ENCODE peak calls at places on chromosomes 7 and 10, in seven cellular contexts. One of them, this sample, is unnamed.

GRCh38 chr7:44223362-44224114 is 22.8 kb downstream of the YKT6 start:
- DNase-seq in NCI-H69: peak; percentile 95
- DNase-seq in IMR-90: no peak
- DNase-seq in uterus: no peak
- DNase-seq in lung microvascular endothelial cell: no peak
- DNase-seq in mammary epithelial cell: no peak
- DNase-seq in tibial artery: no peak
- DNase-seq in this sample: no peak

GRCh38 chr10:93097386-93097785 is 23.7 kb downstream of the CYP26A1 start:
- DNase-seq in lung microvascular endothelial cell: no peak
- DNase-seq in NCI-H69: no peak
- DNase-seq in tibial artery: no peak
- DNase-seq in mammary epithelial cell: no peak
- DNase-seq in uterus: no peak
- DNase-seq in IMR-90: no peak
- DNase-seq in this sample: no peak

GRCh38 chr7:108973075-108973474 is 403.4 kb downstream of the DNAJB9 start:
- DNase-seq in uterus: no peak
- DNase-seq in mammary epithelial cell: no peak
- DNase-seq in IMR-90: no peak
- DNase-seq in tibial artery: no peak
- DNase-seq in NCI-H69: peak; percentile 12
- DNase-seq in lung microvascular endothelial cell: no peak
- DNase-seq in this sample: no peak

GRCh38 chr7:105046414-105046813 is 32.4 kb downstream of the KMT2E start:
- DNase-seq in mammary epithelial cell: peak; percentile 27
- DNase-seq in uterus: no peak
- DNase-seq in lung microvascular endothelial cell: no peak
- DNase-seq in IMR-90: peak; percentile 75
- DNase-seq in tibial artery: no peak
- DNase-seq in NCI-H69: no peak
- DNase-seq in this sample: peak; percentile 36

GRCh38 chr7:33807779-33808482 is 97.4 kb upstream of the BMPER start:
- DNase-seq in mammary epithelial cell: peak; percentile 95
- DNase-seq in uterus: no peak
- DNase-seq in NCI-H69: peak; percentile 10
- DNase-seq in IMR-90: peak; percentile 74
- DNase-seq in tibial artery: no peak
- DNase-seq in lung microvascular endothelial cell: peak; percentile 82
- DNase-seq in this sample: peak; percentile 48

GRCh38 chr7:116863168-116863670 is 832 bp downstream of the CAPZA2 start:
- DNase-seq in tibial artery: no peak
- DNase-seq in mammary epithelial cell: peak; percentile 30
- DNase-seq in NCI-H69: peak; percentile 76
- DNase-seq in lung microvascular endothelial cell: peak; percentile 38
- DNase-seq in IMR-90: peak; percentile 21
- DNase-seq in uterus: peak; percentile 23
- DNase-seq in this sample: peak; percentile 39

GRCh38 chr10:124724279-124725027 is 19.7 kb downstream of the FAM53B start:
- DNase-seq in tibial artery: peak; percentile 16
- DNase-seq in uterus: peak; percentile 13
- DNase-seq in NCI-H69: peak; percentile 71
- DNase-seq in mammary epithelial cell: peak; percentile 71
- DNase-seq in IMR-90: no peak
- DNase-seq in lung microvascular endothelial cell: no peak
- DNase-seq in this sample: no peak

GRCh38 chr10:73816917-73817729 is 5.7 kb upstream of the NDST2 start:
- DNase-seq in mammary epithelial cell: no peak
- DNase-seq in uterus: no peak
- DNase-seq in NCI-H69: no peak
- DNase-seq in lung microvascular endothelial cell: no peak
- DNase-seq in IMR-90: no peak
- DNase-seq in tibial artery: no peak
- DNase-seq in this sample: no peak

GRCh38 chr10:118531105-118531851 is 64.2 kb downstream of the PRLHR start:
- DNase-seq in lung microvascular endothelial cell: no peak
- DNase-seq in IMR-90: no peak
- DNase-seq in uterus: peak; percentile 21
- DNase-seq in tibial artery: peak; percentile 48
- DNase-seq in NCI-H69: peak; percentile 62
- DNase-seq in mammary epithelial cell: no peak
- DNase-seq in this sample: no peak

GRCh38 chr10:5806745-5807144 is 6.5 kb downstream of the GDI2 start:
- DNase-seq in tibial artery: no peak
- DNase-seq in IMR-90: no peak
- DNase-seq in mammary epithelial cell: no peak
- DNase-seq in lung microvascular endothelial cell: no peak
- DNase-seq in NCI-H69: no peak
- DNase-seq in uterus: no peak
- DNase-seq in this sample: no peak

GRCh38 chr7:44880317-44881018 is 4.9 kb downstream of the PURB start:
- DNase-seq in NCI-H69: peak; percentile 33
- DNase-seq in IMR-90: no peak
- DNase-seq in tibial artery: no peak
- DNase-seq in mammary epithelial cell: no peak
- DNase-seq in uterus: no peak
- DNase-seq in lung microvascular endothelial cell: no peak
- DNase-seq in this sample: no peak

GRCh38 chr10:51169111-51169510 is 94.8 kb downstream of the PRKG1 start:
- DNase-seq in tibial artery: no peak
- DNase-seq in mammary epithelial cell: no peak
- DNase-seq in NCI-H69: no peak
- DNase-seq in lung microvascular endothelial cell: no peak
- DNase-seq in IMR-90: peak; percentile 64
- DNase-seq in uterus: no peak
- DNase-seq in this sample: no peak